ENCODE peak calls at places on chromosome 2, in eight cellular contexts. Z is IMR-90; F is CD8-positive, alpha-beta T cell; V is prostate gland; D is RWPE1; G is Karpas-422; R is PC-3; N is dorsolateral prefrontal cortex. J is an unnamed sample.

GRCh38 chr2:229974271-229974670 is 52.0 kb downstream of the FBXO36 start:
- DNase-seq in R (no peak), F (no peak), V (no peak), N (no peak), Z (peak; percentile 78), G (no peak), D (no peak), J (no peak)

GRCh38 chr2:54372361-54372760 is 83.8 kb upstream of the SPTBN1 start:
- DNase-seq in R (no peak), D (no peak), Z (no peak), N (no peak), G (no peak), F (no peak), V (no peak), J (no peak)

GRCh38 chr2:23009545-23010149 is 375.3 kb upstream of the KLHL29 start:
- DNase-seq in Z (peak; percentile 30), N (peak; percentile 62), D (no peak), V (peak; percentile 10), R (no peak), G (no peak), F (no peak), J (no peak)

GRCh38 chr2:221025397-221025796 is 546.7 kb downstream of the EPHA4 start:
- DNase-seq in V (no peak), Z (no peak), N (no peak), R (peak; percentile 35), F (no peak), G (no peak), D (no peak), J (no peak)

GRCh38 chr2:57893347-57893746 is 153.3 kb upstream of the VRK2 start:
- DNase-seq in D (no peak), N (no peak), R (no peak), V (no peak), F (no peak), G (no peak), Z (no peak), J (no peak)

GRCh38 chr2:111049792-111050640 is 70.7 kb upstream of the BCL2L11 start:
- DNase-seq in Z (no peak), V (no peak), D (no peak), G (peak; percentile 78), N (no peak), R (no peak), F (no peak), J (no peak)

GRCh38 chr2:234001380-234001993 is 49.0 kb upstream of the SPP2 start:
- DNase-seq in N (no peak), F (no peak), R (no peak), G (no peak), Z (no peak), V (no peak), D (no peak), J (no peak)

GRCh38 chr2:126669772-126670171 is 13.8 kb downstream of the GYPC start:
- DNase-seq in G (no peak), V (no peak), Z (no peak), R (no peak), D (no peak), F (no peak), N (no peak), J (no peak)

GRCh38 chr2:216633616-216634316 is 546 bp downstream of the IGFBP2 start:
- DNase-seq in R (peak; percentile 25), D (no peak), F (no peak), Z (no peak), N (no peak), G (no peak), V (no peak), J (no peak)

GRCh38 chr2:207269021-207269420 is 103.3 kb upstream of the KLF7 start:
- DNase-seq in Z (no peak), D (no peak), F (no peak), N (no peak), V (peak; percentile 28), R (peak; percentile 22), G (no peak), J (no peak)

GRCh38 chr2:55048514-55048924 is 1.7 kb downstream of the RTN4 start:
- DNase-seq in R (peak; percentile 47), D (peak; percentile 6), G (peak; percentile 72), V (peak; percentile 41), N (no peak), F (no peak), Z (peak; percentile 45), J (no peak)

GRCh38 chr2:28325567-28326468 is 66.8 kb upstream of the FOSL2 start:
- DNase-seq in N (no peak), Z (no peak), R (no peak), G (no peak), D (no peak), F (no peak), V (no peak), J (no peak)

GRCh38 chr2:29108225-29108624 is 7.0 kb upstream of the CLIP4 start:
- DNase-seq in R (peak; percentile 88), F (no peak), N (peak; percentile 76), G (no peak), D (peak; percentile 87), V (no peak), Z (peak; percentile 97), J (no peak)

GRCh38 chr2:172232638-172233253 is 130.0 kb upstream of the DLX2 start:
- DNase-seq in F (no peak), D (no peak), V (no peak), N (no peak), Z (peak; percentile 62), G (no peak), R (no peak), J (no peak)

GRCh38 chr2:64988420-64989125 is 626 bp upstream of the SLC1A4 start:
- DNase-seq in G (peak; percentile 89), D (peak; percentile 77), R (no peak), Z (peak; percentile 89), F (peak; percentile 51), V (peak; percentile 62), N (peak; percentile 47), J (peak; percentile 73)

GRCh38 chr2:64987963-64988419 is 1.2 kb upstream of the SLC1A4 start:
- DNase-seq in N (no peak), V (no peak), G (no peak), R (peak; percentile 75), F (no peak), D (peak; percentile 49), Z (peak; percentile 94), J (no peak)

GRCh38 chr2:64985457-64985856 is 3.7 kb upstream of the SLC1A4 start:
- DNase-seq in N (no peak), G (no peak), F (no peak), R (no peak), Z (no peak), V (no peak), D (no peak), J (no peak)

GRCh38 chr2:64989126-64989981 is at the start of gene SLC1A4:
- DNase-seq in V (peak; percentile 86), N (peak; percentile 83), Z (peak; percentile 88), G (peak; percentile 96), F (peak; percentile 76), D (peak; percentile 78), R (peak; percentile 72), J (peak; percentile 91)

DNA sequence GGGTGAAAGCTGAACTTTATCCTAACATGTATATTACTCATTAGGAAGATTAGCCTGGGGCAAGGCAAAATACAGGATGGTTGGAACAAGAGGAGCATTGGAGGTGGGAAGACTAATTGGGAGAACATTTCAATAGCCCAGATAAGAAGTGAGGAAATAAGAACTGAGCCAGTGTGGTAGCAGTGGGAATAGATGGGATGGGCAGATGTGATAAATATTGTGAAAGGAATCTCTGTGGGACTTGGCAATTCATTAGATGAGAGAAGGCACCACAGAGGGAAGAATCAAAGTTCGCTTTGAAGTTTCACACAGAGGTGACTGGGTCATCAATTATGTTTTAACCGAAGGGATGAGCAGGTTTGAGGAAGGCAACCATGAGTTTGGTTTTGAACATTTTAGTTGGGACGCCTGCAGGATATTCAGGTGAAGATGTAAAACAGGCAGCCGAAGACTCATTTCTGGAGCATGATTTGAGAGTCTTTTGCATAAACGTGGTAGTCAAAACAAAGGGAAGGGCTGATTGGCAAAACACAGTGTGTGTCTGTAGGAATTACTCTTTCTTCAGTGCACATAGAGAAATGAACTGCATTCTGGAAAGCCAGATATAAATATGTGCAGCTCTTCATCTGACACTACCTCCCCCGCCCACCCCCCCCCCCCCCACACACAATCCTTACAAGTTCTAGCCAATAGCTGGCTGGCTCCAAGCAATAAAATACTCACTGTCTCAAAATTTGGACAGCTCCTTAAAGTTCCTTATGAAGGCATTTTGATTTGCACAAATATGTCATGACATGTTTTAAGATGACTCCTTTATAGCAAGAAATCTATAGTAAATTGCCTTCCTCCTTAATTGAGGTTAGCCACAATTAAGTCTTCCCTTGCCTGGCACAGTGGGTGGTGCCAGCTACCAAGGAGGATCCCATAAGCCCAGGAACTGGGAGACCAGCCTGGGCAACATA is 1.9 kb upstream of the SLC1A4 start:
- DNase-seq in Z (peak; percentile 57), V (no peak), D (peak; percentile 38), R (peak; percentile 20), F (no peak), N (no peak), G (peak; percentile 81), J (no peak)
- H3K27ac ChIP-seq in Z (peak overlapping the region; percentile 88), V (peak overlapping the region; percentile 93), D (peak overlapping the region; percentile 94), R (no peak overlapping the region), F (no peak overlapping the region), N (no peak overlapping the region), G (peak overlapping the region; percentile 79), J (no peak overlapping the region)

DNA sequence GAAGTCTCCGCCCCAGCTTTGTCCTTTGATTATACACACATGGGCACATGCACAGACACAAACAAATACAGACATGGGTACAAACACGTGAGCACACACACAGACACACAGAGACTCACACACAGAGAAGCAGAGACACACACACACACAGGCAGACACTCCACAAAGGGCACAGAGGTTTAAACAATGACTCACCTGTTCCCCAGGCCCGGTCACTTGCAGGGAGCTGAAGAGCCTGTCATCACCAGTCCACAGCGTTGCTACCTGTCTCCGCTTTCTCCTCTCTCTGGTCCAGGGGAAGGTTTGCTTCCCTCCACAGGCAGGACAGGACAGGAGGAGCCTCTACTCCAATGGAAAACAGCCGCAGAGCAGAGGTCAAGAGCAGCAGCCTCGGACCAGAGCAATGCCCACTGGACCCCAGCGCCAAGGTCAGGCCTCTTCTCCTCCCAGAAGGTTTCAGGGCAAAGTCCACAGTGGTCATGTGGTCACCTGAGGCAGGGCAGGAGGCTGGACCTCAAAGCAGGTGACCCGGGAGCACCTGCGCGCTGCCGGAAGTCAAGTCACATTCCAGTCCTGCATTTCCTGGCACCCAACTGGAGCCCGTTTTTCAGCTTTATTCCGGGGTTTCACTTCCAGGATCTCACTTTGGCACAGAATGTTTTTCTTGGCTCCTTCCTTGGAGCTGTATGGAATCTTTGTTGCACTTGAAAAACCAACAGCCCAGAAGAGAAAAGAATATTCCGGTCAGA is at the start of gene RAB17:
- DNase-seq in N (no peak), D (peak; percentile 61), Z (peak; percentile 39), R (peak; percentile 65), G (no peak), V (peak; percentile 63), F (no peak), J (no peak)
- H3K27ac ChIP-seq in N (no peak within 1 kb of the TSS), D (peak within 1 kb of the TSS; percentile 59), Z (no peak within 1 kb of the TSS), R (peak within 1 kb of the TSS; percentile 87), G (no peak within 1 kb of the TSS), V (peak within 1 kb of the TSS; percentile 81), F (no peak within 1 kb of the TSS), J (no peak within 1 kb of the TSS)

GRCh38 chr2:176291768-176292393 is 22.6 kb downstream of the MTX2 start:
- DNase-seq in N (no peak), V (no peak), R (peak; percentile 50), F (no peak), G (no peak), D (no peak), Z (no peak), J (no peak)
- H3K27ac ChIP-seq in N (no peak overlapping the region), V (no peak overlapping the region), R (peak overlapping the region; percentile 14), F (no peak overlapping the region), G (no peak overlapping the region), D (no peak overlapping the region), Z (no peak overlapping the region), J (no peak overlapping the region)

DNA sequence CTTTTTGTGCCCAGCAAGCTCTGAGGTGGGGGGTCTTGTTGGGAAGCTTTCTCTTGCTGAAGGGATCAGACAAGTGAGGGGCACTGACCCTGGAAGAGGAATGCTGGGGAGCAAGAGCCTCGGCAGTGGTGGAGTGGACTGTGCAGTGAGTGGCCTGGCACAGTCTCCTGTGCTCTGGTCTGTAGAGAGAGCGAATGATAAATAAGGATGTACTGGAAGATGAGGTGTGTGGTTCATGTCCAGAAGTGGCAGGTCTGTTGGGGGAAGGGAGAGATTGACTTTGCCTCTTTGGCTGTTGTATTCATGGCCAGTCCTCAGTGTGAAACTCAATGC is 5.3 kb upstream of the SLC20A1 start:
- DNase-seq in R (no peak), N (no peak), Z (no peak), D (no peak), G (no peak), F (no peak), V (no peak), J (no peak)
- H3K27ac ChIP-seq in R (peak overlapping the region; percentile 99), N (no peak overlapping the region), Z (peak overlapping the region; percentile 92), D (peak overlapping the region; percentile 60), G (no peak overlapping the region), F (no peak overlapping the region), V (no peak overlapping the region), J (no peak overlapping the region)